ENCODE peak calls at places on chromosomes 7 and 10, in five cellular contexts. R, X, Q, W and L are unnamed samples.

GRCh38 chr10:43287056-43288007 is 20.5 kb upstream of the RASGEF1A start:
- DNase-seq in Q (no peak), W (no peak), X (no peak), R (no peak), L (no peak)

GRCh38 chr7:151066273-151066974 is 7.0 kb downstream of the SLC4A2 start:
- DNase-seq in Q (no peak), R (no peak), W (no peak), X (no peak), L (no peak)

GRCh38 chr7:82364671-82365070 is 78.9 kb downstream of the CACNA2D1 start:
- DNase-seq in W (no peak), R (no peak), Q (no peak), X (no peak), L (no peak)

GRCh38 chr10:132225849-132226205 is 39.1 kb downstream of the DPYSL4 start:
- DNase-seq in W (no peak), X (no peak), R (no peak), Q (no peak), L (no peak)

GRCh38 chr7:26328498-26329390 is 37.1 kb downstream of the SNX10 start:
- DNase-seq in Q (no peak), R (no peak), X (no peak), W (no peak), L (no peak)

GRCh38 chr10:112262556-112262955 is 20.6 kb upstream of the TECTB start:
- DNase-seq in R (no peak), Q (no peak), W (no peak), X (no peak), L (no peak)

GRCh38 chr7:30427296-30428080 is 51.1 kb downstream of the NOD1 start:
- DNase-seq in X (no peak), W (no peak), Q (no peak), R (no peak), L (no peak)

GRCh38 chr10:24307696-24308476 is 98.9 kb downstream of the KIAA1217 start:
- DNase-seq in R (peak), Q (no peak), X (no peak), W (no peak), L (no peak)

GRCh38 chr7:148727501-148728278 is 29.0 kb downstream of the CUL1 start:
- DNase-seq in R (no peak), X (no peak), Q (no peak), W (no peak), L (no peak)

GRCh38 chr7:909358-910329 is 33.3 kb downstream of the GET4 start:
- DNase-seq in Q (no peak), X (no peak), R (peak), W (no peak), L (no peak)

GRCh38 chr10:91551856-91552255 is 81.0 kb downstream of the PPP1R3C start:
- DNase-seq in R (peak), W (peak), X (peak), Q (peak), L (peak)

GRCh38 chr7:34107306-34107705 is 202.0 kb downstream of the BMPER start:
- DNase-seq in X (no peak), W (no peak), Q (no peak), R (no peak), L (no peak)

GRCh38 chr10:77925410-77925794 is 1.2 kb downstream of the DLG5 start:
- DNase-seq in X (no peak), Q (no peak), W (no peak), R (no peak), L (no peak)

GRCh38 chr10:102300289-102300843 is 55.0 kb downstream of the GBF1 start:
- DNase-seq in W (no peak), X (no peak), Q (no peak), R (no peak), L (no peak)

GRCh38 chr10:13684252-13684791 is 97.6 kb downstream of the PRPF18 start:
- DNase-seq in Q (peak), R (peak), X (no peak), W (peak), L (no peak)

GRCh38 chr10:98295907-98296306 is 27.9 kb upstream of the LOXL4 start:
- DNase-seq in X (no peak), R (no peak), W (no peak), Q (no peak), L (no peak)

GRCh38 chr10:113007343-113007771 is 57.3 kb downstream of the TCF7L2 start:
- DNase-seq in R (no peak), W (no peak), X (no peak), Q (no peak), L (no peak)

GRCh38 chr10:29470355-29470705 is 164.4 kb downstream of the SVIL start:
- DNase-seq in W (peak), Q (no peak), X (peak), R (peak), L (peak)

GRCh38 chr7:92843781-92844180 is 7.4 kb upstream of the CDK6 start:
- DNase-seq in X (no peak), R (no peak), W (no peak), Q (no peak), L (no peak)

GRCh38 chr7:25456467-25457171 is 228.3 kb upstream of the NPVF start:
- DNase-seq in W (no peak), X (no peak), R (peak), Q (no peak), L (no peak)

GRCh38 chr7:30430777-30431176 is 47.8 kb downstream of the NOD1 start:
- DNase-seq in Q (no peak), W (no peak), X (no peak), R (no peak), L (no peak)

GRCh38 chr7:44463169-44463808 is 27.2 kb downstream of the NUDCD3 start:
- DNase-seq in Q (no peak), W (no peak), R (no peak), X (peak), L (no peak)

DNA sequence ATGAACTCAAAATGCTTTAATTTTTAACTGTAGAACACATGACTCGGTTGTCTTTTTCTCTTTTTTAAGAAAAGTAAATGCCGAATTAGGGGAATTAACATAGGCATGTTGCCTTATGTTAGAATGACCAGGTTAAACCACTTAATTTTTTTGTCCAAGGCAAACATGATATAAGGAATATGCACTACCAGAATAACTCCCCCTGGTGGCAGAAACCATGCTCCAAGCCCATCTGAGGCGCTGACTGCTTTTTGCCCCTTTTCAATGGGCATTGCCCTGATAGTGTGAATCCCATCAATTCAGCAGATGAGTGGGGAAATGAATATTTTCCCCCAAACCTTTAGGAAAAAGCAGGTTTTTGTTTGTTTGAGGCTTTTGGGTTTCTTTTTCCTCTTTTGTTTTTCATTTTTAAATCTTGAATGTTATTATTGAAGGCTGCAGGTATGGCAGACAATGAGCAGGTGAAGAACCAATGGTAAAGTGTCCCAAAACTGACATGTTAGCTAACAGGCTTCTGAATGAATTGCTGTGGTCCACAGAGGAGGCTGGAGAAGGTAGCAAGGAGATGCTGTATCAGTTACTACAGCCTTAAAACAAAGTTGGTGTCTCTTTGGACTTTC is 284.3 kb downstream of the SORCS3 start:
- DNase-seq in Q (peak), W (peak), R (peak), X (peak), L (peak)
- TF ChIP-seq CTCF in Q (peak), W (peak), R (peak), X (no peak), L (peak)

GRCh38 chr10:86642021-86642420 is 12.3 kb upstream of the OPN4 start:
- DNase-seq in R (no peak), X (no peak), W (no peak), Q (no peak), L (no peak)

GRCh38 chr10:86646532-86646931 is 7.8 kb upstream of the OPN4 start:
- DNase-seq in W (no peak), Q (no peak), X (no peak), R (no peak), L (no peak)

GRCh38 chr10:86645111-86645445 is 9.3 kb upstream of the OPN4 start:
- DNase-seq in R (no peak), Q (no peak), W (no peak), X (no peak), L (no peak)

GRCh38 chr10:86644412-86645110 is 9.8 kb upstream of the OPN4 start:
- DNase-seq in Q (peak), W (no peak), R (no peak), X (no peak), L (no peak)

GRCh38 chr10:86642499-86642898 is 11.8 kb upstream of the OPN4 start:
- DNase-seq in W (no peak), X (peak), R (no peak), Q (no peak), L (no peak)
- TF ChIP-seq CTCF in W (no peak), X (no peak), R (no peak), Q (no peak), L (no peak)

GRCh38 chr10:103793429-103793828 is 61.9 kb downstream of the SH3PXD2A start:
- DNase-seq in R (peak), Q (no peak), X (no peak), W (no peak), L (no peak)
- TF ChIP-seq CTCF in R (no peak), Q (no peak), X (no peak), W (no peak), L (no peak)

GRCh38 chr10:17112566-17112965 is 17.0 kb downstream of the CUBN start:
- DNase-seq in X (no peak), R (no peak), W (no peak), Q (no peak), L (no peak)

GRCh38 chr10:17113346-17113745 is 16.3 kb downstream of the CUBN start:
- DNase-seq in W (no peak), R (no peak), X (no peak), Q (no peak), L (no peak)

GRCh38 chr10:17113889-17114288 is 15.7 kb downstream of the CUBN start:
- DNase-seq in Q (no peak), R (peak), X (no peak), W (no peak), L (no peak)

GRCh38 chr10:17116193-17116592 is 13.4 kb downstream of the CUBN start:
- DNase-seq in X (no peak), W (no peak), Q (no peak), R (no peak), L (no peak)

GRCh38 chr10:17115683-17116082 is 13.9 kb downstream of the CUBN start:
- DNase-seq in X (no peak), R (no peak), Q (no peak), W (no peak), L (no peak)
- TF ChIP-seq CTCF in X (no peak), R (no peak), Q (no peak), W (no peak), L (no peak)

GRCh38 chr7:129779602-129780256 is 168.2 kb downstream of the NRF1 start:
- DNase-seq in W (no peak), X (peak), Q (peak), R (no peak), L (no peak)

GRCh38 chr7:129781856-129782256 is 170.3 kb downstream of the NRF1 start:
- DNase-seq in R (no peak), W (no peak), Q (no peak), X (peak), L (no peak)

GRCh38 chr7:129778770-129779601 is 167.5 kb downstream of the NRF1 start:
- DNase-seq in R (no peak), Q (no peak), X (no peak), W (no peak), L (no peak)

GRCh38 chr7:129781128-129781855 is 169.8 kb downstream of the NRF1 start:
- DNase-seq in X (no peak), R (no peak), W (no peak), Q (no peak), L (no peak)

GRCh38 chr7:129780257-129781127 is 169.0 kb downstream of the NRF1 start:
- DNase-seq in W (no peak), Q (peak), R (no peak), X (peak), L (no peak)
- TF ChIP-seq CTCF in W (no peak), Q (no peak), R (no peak), X (peak), L (no peak)

DNA sequence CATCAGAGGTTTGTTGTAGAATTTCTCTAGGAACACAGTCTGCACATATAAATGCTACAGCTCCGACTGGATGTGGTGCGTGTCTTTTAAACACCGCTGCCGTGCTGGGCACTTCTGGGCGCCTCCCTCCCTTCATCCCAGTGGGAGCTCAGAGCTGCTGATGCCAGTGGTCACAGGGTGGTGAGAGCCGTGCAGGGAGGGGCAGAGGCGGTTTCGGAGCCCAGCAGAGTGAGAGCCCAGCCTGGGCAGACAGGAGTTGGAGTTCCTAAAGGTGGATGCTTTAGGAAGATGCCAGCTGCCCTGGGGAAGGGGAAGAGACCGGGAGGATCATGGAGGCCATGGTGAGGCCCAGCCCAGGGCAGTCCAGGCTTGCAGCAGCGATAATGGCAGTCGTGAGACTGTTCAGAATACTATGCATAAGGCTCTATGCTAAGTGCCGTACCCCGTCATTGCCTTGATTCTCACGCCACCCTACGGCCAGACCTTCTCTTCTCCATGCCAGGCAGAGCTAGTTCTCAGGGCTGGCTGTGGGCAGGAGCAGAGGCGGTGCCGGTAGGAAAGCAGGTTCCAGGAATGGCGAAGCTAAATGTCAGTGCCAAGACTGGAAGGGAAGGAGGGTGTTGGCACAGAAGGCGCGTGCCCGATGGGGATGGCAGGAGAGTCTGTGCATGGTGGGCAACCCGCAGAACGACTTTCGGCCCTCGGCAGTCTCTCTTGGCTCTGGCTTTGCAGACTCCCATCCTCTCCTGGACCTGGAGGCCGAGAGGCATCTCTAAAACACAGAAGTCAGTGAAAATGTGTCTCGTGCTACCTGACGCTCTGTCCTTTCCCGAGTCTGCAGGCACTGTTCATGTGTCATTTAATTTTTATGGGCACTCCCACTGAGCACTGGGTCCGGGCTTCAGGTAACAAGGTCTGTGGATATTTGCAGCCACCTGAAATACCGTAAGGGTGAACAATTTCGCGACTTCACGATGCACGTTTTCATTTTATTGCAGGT is 96.5 kb downstream of the GLRX3 start:
- DNase-seq in X (no peak), Q (no peak), R (no peak), W (no peak), L (no peak)
- TF ChIP-seq CTCF in X (no peak), Q (no peak), R (no peak), W (no peak), L (no peak)

GRCh38 chr7:104137971-104138370 is 69.8 kb downstream of the ORC5 start:
- DNase-seq in Q (no peak), W (no peak), X (no peak), R (no peak), L (no peak)
- TF ChIP-seq CTCF in Q (no peak), W (no peak), X (no peak), R (no peak), L (no peak)